ENCODE peak calls at places on chromosome 13, in nine cellular contexts. V is T-helper 1 cell, D is fibroblast of pulmonary artery, T is HEK293T, J is germinal center, N is RWPE1, M is posterior cingulate gyrus, Q is A172, F is HS-27A. U is an unnamed sample.

GRCh38 chr13:45238945-45239795 is 38.3 kb upstream of the KCTD4 start:
- DNase-seq in V (no peak), D (no peak), T (no peak), J (no peak), N (peak), M (no peak), Q (no peak), F (no peak), U (no peak)

GRCh38 chr13:91661692-91662490 is 263.5 kb downstream of the GPC5 start:
- DNase-seq in V (no peak), D (no peak), T (no peak), J (no peak), N (no peak), M (no peak), Q (no peak), F (no peak), U (no peak)

GRCh38 chr13:26186995-26187394 is 35.1 kb downstream of the RNF6 start:
- DNase-seq in V (peak), D (no peak), T (no peak), J (peak), N (no peak), M (peak), Q (no peak), F (no peak), U (no peak)

GRCh38 chr13:110388141-110388943 is 81.3 kb downstream of the COL4A2 start:
- DNase-seq in V (no peak), D (peak), T (peak), J (no peak), N (no peak), M (no peak), Q (peak), F (no peak), U (peak)

GRCh38 chr13:36919206-36919832 is 719 bp downstream of the SMAD9 start:
- DNase-seq in V (no peak), D (peak), T (peak), J (peak), N (peak), M (peak), Q (peak), F (no peak), U (peak)

GRCh38 chr13:32031025-32031814 is at the start of gene FRY:
- DNase-seq in V (peak), D (peak), T (peak), J (peak), N (peak), M (peak), Q (peak), F (no peak), U (peak)

GRCh38 chr13:79874396-79875360 is 393.7 kb downstream of the NDFIP2 start:
- DNase-seq in V (no peak), D (no peak), T (no peak), J (no peak), N (no peak), M (peak), Q (no peak), F (no peak), U (peak)

GRCh38 chr13:111143875-111144540 is 28.9 kb downstream of the ARHGEF7 start:
- DNase-seq in V (no peak), D (no peak), T (no peak), J (no peak), N (no peak), M (no peak), Q (no peak), F (no peak), U (no peak)

GRCh38 chr13:44337581-44337980 is 36.0 kb upstream of the SERP2 start:
- DNase-seq in V (no peak), D (no peak), T (no peak), J (no peak), N (no peak), M (no peak), Q (no peak), F (no peak), U (no peak)

GRCh38 chr13:83450586-83450985 is 431.7 kb downstream of the SLITRK1 start:
- DNase-seq in V (no peak), D (peak), T (no peak), J (no peak), N (no peak), M (no peak), Q (no peak), F (no peak), U (no peak)